ENCODE peak calls at places on chromosomes 5 and 9, in six cellular contexts. Z is tibial artery; B is coronary artery; K is CD4-positive, alpha-beta T cell; G is endodermal cell; E is suprapubic skin. H is an unnamed sample.

GRCh38 chr5:169648725-169649124 is 11.7 kb downstream of the DOCK2 start:
- DNase-seq in Z (no peak), B (no peak), K (no peak), G (peak), E (no peak), H (no peak)

GRCh38 chr5:2542026-2542425 is 209.5 kb downstream of the IRX2 start:
- DNase-seq in Z (no peak), B (peak), K (no peak), G (no peak), E (peak), H (no peak)

GRCh38 chr9:137273616-137274320 is 3.8 kb upstream of the TOR4A start:
- DNase-seq in Z (no peak), B (no peak), K (no peak), G (no peak), E (no peak), H (no peak)

GRCh38 chr5:128237504-128237903 is 153.9 kb downstream of the SLC12A2 start:
- DNase-seq in Z (no peak), B (no peak), K (no peak), G (no peak), E (no peak), H (no peak)

GRCh38 chr5:66960373-66961137 is 236.0 kb downstream of the CD180 start:
- DNase-seq in Z (no peak), B (no peak), K (no peak), G (no peak), E (no peak), H (no peak)

GRCh38 chr9:109640232-109641078 is 139.5 kb upstream of the PALM2AKAP2 start:
- DNase-seq in Z (peak), B (no peak), K (no peak), G (peak), E (no peak), H (no peak)

GRCh38 chr5:156475831-156476551 is 149.0 kb downstream of the SGCD start:
- DNase-seq in Z (peak), B (peak), K (no peak), G (peak), E (no peak), H (no peak)

GRCh38 chr5:60700347-60700815 is 415 bp upstream of the DEPDC1B start:
- DNase-seq in Z (no peak), B (no peak), K (no peak), G (no peak), E (no peak), H (no peak)

GRCh38 chr5:167255931-167256330 is 1035.5 kb upstream of the WWC1 start:
- DNase-seq in Z (no peak), B (no peak), K (no peak), G (no peak), E (no peak), H (no peak)

GRCh38 chr5:180526265-180526664 is 32.1 kb downstream of the CNOT6 start:
- DNase-seq in Z (no peak), B (no peak), K (no peak), G (no peak), E (no peak), H (no peak)

GRCh38 chr5:55896238-55896637 is 45.1 kb downstream of the IL31RA start:
- DNase-seq in Z (no peak), B (no peak), K (no peak), G (no peak), E (no peak), H (no peak)

GRCh38 chr5:156824800-156825199 is 25.3 kb upstream of the PPP1R2B start:
- DNase-seq in Z (no peak), B (no peak), K (no peak), G (peak), E (no peak), H (no peak)

GRCh38 chr5:173028811-173029327 is 27.3 kb upstream of the CREBRF start:
- DNase-seq in Z (no peak), B (no peak), K (no peak), G (no peak), E (no peak), H (no peak)

GRCh38 chr9:21326526-21327139 is 8.6 kb downstream of the KLHL9 start:
- DNase-seq in Z (no peak), B (no peak), K (no peak), G (no peak), E (no peak), H (no peak)

GRCh38 chr5:5369051-5369450 is 53.4 kb upstream of the ICE1 start:
- DNase-seq in Z (no peak), B (no peak), K (no peak), G (no peak), E (no peak), H (no peak)

GRCh38 chr9:70119786-70120185 is 76.1 kb downstream of the MAMDC2 start:
- DNase-seq in Z (no peak), B (no peak), K (no peak), G (no peak), E (no peak), H (no peak)

GRCh38 chr9:25600501-25600900 is 77.7 kb downstream of the TUSC1 start:
- DNase-seq in Z (no peak), B (no peak), K (no peak), G (no peak), E (no peak), H (no peak)

GRCh38 chr5:173739741-173740140 is 123.3 kb upstream of the BOD1 start:
- DNase-seq in Z (no peak), B (no peak), K (no peak), G (no peak), E (no peak), H (no peak)

GRCh38 chr9:92468206-92468605 is 14.1 kb downstream of the ASPN start:
- DNase-seq in Z (no peak), B (no peak), K (no peak), G (no peak), E (no peak), H (no peak)

GRCh38 chr9:135373151-135373685 is 106.4 kb upstream of the PPP1R26 start:
- DNase-seq in Z (no peak), B (no peak), K (no peak), G (no peak), E (no peak), H (no peak)

GRCh38 chr5:157819502-157820125 is 39.3 kb downstream of the CLINT1 start:
- DNase-seq in Z (no peak), B (no peak), K (no peak), G (no peak), E (no peak), H (no peak)

GRCh38 chr9:75185585-75186170 is 97.4 kb downstream of the OSTF1 start:
- DNase-seq in Z (no peak), B (no peak), K (peak), G (peak), E (no peak), H (peak)

GRCh38 chr9:81693639-81694378 is 4.5 kb upstream of the TLE1 start:
- DNase-seq in Z (no peak), B (no peak), K (no peak), G (peak), E (no peak), H (no peak)

GRCh38 chr9:136996361-136997281 is at the start of gene CLIC3:
- DNase-seq in Z (no peak), B (no peak), K (peak), G (peak), E (no peak), H (peak)

GRCh38 chr9:72978724-72979123 is 25.9 kb upstream of the ALDH1A1 start:
- DNase-seq in Z (no peak), B (no peak), K (no peak), G (no peak), E (no peak), H (no peak)

GRCh38 chr5:159833088-159833487 is 83.2 kb upstream of the ADRA1B start:
- DNase-seq in Z (no peak), B (no peak), K (no peak), G (peak), E (no peak), H (no peak)

GRCh38 chr5:54558362-54558761 is 40.8 kb downstream of the SNX18 start:
- DNase-seq in Z (no peak), B (no peak), K (no peak), G (no peak), E (no peak), H (no peak)

GRCh38 chr9:72843525-72844439 is 109.1 kb downstream of the ALDH1A1 start:
- DNase-seq in Z (no peak), B (no peak), K (no peak), G (peak), E (no peak), H (no peak)

GRCh38 chr5:34863947-34864346 is 25.0 kb downstream of the TTC23L start:
- DNase-seq in Z (no peak), B (no peak), K (no peak), G (no peak), E (no peak), H (no peak)

GRCh38 chr5:76402251-76402879 is 720 bp upstream of the IQGAP2 start:
- DNase-seq in Z (peak), B (no peak), K (peak), G (peak), E (no peak), H (peak)

GRCh38 chr9:96859461-96860198 is 5.3 kb upstream of the ZNF782 start:
- DNase-seq in Z (no peak), B (no peak), K (no peak), G (peak), E (no peak), H (no peak)

GRCh38 chr9:96858670-96859069 is 4.4 kb upstream of the ZNF782 start:
- DNase-seq in Z (no peak), B (no peak), K (no peak), G (no peak), E (no peak), H (no peak)

GRCh38 chr9:96854877-96855273 is 561 bp upstream of the ZNF782 start:
- DNase-seq in Z (no peak), B (no peak), K (no peak), G (peak), E (no peak), H (no peak)

GRCh38 chr9:96856363-96857286 is 2.3 kb upstream of the ZNF782 start:
- DNase-seq in Z (peak), B (no peak), K (peak), G (peak), E (no peak), H (peak)

DNA sequence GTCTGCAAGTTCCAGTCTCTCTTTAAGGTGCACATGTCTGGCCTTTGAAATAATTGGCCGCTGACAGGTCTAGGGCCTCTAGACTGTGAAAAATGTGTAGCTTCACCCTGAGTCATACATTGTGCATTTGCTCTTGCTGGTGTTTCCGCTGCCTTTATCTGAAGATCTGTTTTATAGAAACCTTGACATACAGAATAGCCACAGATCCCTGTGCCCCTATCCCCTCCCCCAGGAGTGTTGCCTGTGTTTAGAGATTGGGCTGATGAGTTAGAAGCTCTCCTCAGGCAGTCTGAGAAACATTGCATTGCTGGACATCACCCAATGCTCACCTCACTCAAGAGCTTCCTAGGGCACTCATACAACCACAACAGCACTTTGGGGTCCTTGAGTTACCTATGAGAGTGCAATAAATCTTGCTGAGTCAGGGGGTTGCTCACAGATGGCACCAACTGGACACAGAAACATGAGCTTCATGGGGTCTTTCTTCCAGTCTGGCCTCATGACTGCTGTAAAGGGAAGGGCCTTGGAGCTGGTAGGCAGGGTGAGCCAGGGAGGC is 3.8 kb upstream of the ZNF782 start:
- DNase-seq in Z (no peak), B (no peak), K (no peak), G (no peak), E (no peak), H (no peak)
- H3K27ac ChIP-seq in Z (no peak), B (no peak), K (no peak), G (no peak), E (no peak), H (no peak)

GRCh38 chr9:97038551-97038908 is 412 bp downstream of the CTSV start:
- DNase-seq in Z (no peak), B (no peak), K (no peak), G (peak), E (no peak), H (no peak)
- H3K27ac ChIP-seq in Z (no peak), B (no peak), K (no peak), G (no peak), E (no peak), H (no peak)

GRCh38 chr9:107224252-107224651 is 58.8 kb upstream of the RAD23B start:
- DNase-seq in Z (no peak), B (no peak), K (no peak), G (no peak), E (no peak), H (no peak)

GRCh38 chr9:107221321-107221720 is 61.8 kb upstream of the RAD23B start:
- DNase-seq in Z (no peak), B (no peak), K (no peak), G (no peak), E (no peak), H (no peak)

GRCh38 chr9:107223381-107223780 is 59.7 kb upstream of the RAD23B start:
- DNase-seq in Z (no peak), B (no peak), K (no peak), G (no peak), E (no peak), H (no peak)

GRCh38 chr9:107219486-107219853 is 63.6 kb upstream of the RAD23B start:
- DNase-seq in Z (no peak), B (no peak), K (no peak), G (no peak), E (no peak), H (no peak)

GRCh38 chr9:107222020-107222522 is 61.0 kb upstream of the RAD23B start:
- DNase-seq in Z (no peak), B (no peak), K (no peak), G (no peak), E (no peak), H (no peak)
- H3K27ac ChIP-seq in Z (no peak), B (no peak), K (no peak), G (no peak), E (no peak), H (no peak)

GRCh38 chr5:149765932-149766331 is 35.8 kb downstream of the PPARGC1B start:
- DNase-seq in Z (no peak), B (no peak), K (no peak), G (no peak), E (no peak), H (peak)
- H3K27ac ChIP-seq in Z (no peak), B (no peak), K (no peak), G (no peak), E (no peak), H (no peak)

DNA sequence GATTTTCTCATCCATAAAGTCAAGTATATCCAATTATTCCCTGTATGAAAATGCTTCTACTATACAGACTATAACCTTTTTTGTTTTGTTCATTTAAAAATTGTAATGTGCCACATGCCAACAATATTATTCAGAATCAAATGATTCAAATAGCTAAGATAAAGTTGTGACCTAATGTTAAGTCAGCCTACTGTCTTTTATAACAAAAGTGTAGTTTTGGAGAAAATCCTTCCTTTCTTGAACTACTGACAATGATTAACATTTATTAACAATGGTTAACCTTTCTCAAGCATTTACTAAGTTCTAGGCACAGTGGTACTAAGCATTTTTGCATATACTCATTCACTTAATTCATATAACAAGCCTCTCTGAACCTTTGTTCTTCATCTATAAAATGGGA is 25.0 kb downstream of the CSF2 start:
- DNase-seq in Z (no peak), B (no peak), K (no peak), G (no peak), E (no peak), H (no peak)
- H3K27ac ChIP-seq in Z (no peak), B (no peak), K (no peak), G (no peak), E (no peak), H (no peak)

GRCh38 chr9:133058051-133058450 is 3.7 kb upstream of the CEL start:
- DNase-seq in Z (no peak), B (no peak), K (no peak), G (no peak), E (no peak), H (no peak)
- H3K27ac ChIP-seq in Z (no peak), B (no peak), K (no peak), G (no peak), E (peak), H (no peak)